ENCODE peak calls at places on chromosomes 4 and X, in seven cellular contexts. A is endothelial cell of umbilical vein, R is tibial nerve, I is NB4, Y is heart left ventricle, W is GM12891, B is body of pancreas. N is an unnamed sample.
A peak's percentile ranks its signal among the peaks of the same experiment; 100 is the strongest.

GRCh38 chrX:107565916-107566602 is 62.3 kb upstream of the PRPS1 start:
- DNase-seq in A (peak; percentile 52), R (no peak), I (peak; percentile 4), Y (no peak), W (no peak), B (peak; percentile 69), N (no peak)

GRCh38 chr4:103098746-103099421 is 750 bp downstream of the BDH2 start:
- DNase-seq in A (peak; percentile 10), R (no peak), I (no peak), Y (no peak), W (no peak), B (no peak), N (no peak)

GRCh38 chrX:111402378-111402777 is 9.6 kb downstream of the DCX start:
- DNase-seq in A (no peak), R (no peak), I (no peak), Y (no peak), W (no peak), B (no peak), N (no peak)

GRCh38 chr4:66178901-66179300 is 508.6 kb upstream of the EPHA5 start:
- DNase-seq in A (no peak), R (no peak), I (no peak), Y (no peak), W (no peak), B (no peak), N (no peak)

GRCh38 chr4:176949022-176949421 is 156.3 kb upstream of the VEGFC start:
- DNase-seq in A (no peak), R (no peak), I (no peak), Y (no peak), W (no peak), B (peak; percentile 25), N (no peak)

GRCh38 chr4:168781884-168782283 is 228.2 kb downstream of the CBR4 start:
- DNase-seq in A (no peak), R (no peak), I (no peak), Y (no peak), W (no peak), B (no peak), N (no peak)

GRCh38 chrX:104842646-104843045 is 276.6 kb downstream of the IL1RAPL2 start:
- DNase-seq in A (no peak), R (no peak), I (no peak), Y (no peak), W (no peak), B (no peak), N (no peak)

GRCh38 chr4:100722133-100722532 is 204.3 kb upstream of the EMCN start:
- DNase-seq in A (no peak), R (no peak), I (no peak), Y (no peak), W (no peak), B (no peak), N (no peak)

GRCh38 chr4:146943691-146944375 is 1.8 kb downstream of the TTC29 start:
- DNase-seq in A (no peak), R (no peak), I (no peak), Y (no peak), W (no peak), B (no peak), N (no peak)

GRCh38 chr4:85556293-85556692 is 81.3 kb downstream of the ARHGAP24 start:
- DNase-seq in A (no peak), R (no peak), I (no peak), Y (no peak), W (no peak), B (no peak), N (no peak)

GRCh38 chr4:80138556-80139538 is 58.5 kb upstream of the PRDM8 start:
- DNase-seq in A (no peak), R (no peak), I (peak; percentile 89), Y (no peak), W (peak; percentile 9), B (no peak), N (no peak)

GRCh38 chr4:107319386-107319785 is 283.3 kb upstream of the DKK2 start:
- DNase-seq in A (no peak), R (no peak), I (no peak), Y (no peak), W (no peak), B (no peak), N (no peak)

GRCh38 chrX:110003167-110004156 is 548 bp downstream of the TMEM164 start:
- DNase-seq in A (no peak), R (no peak), I (peak; percentile 51), Y (peak; percentile 21), W (no peak), B (peak; percentile 9), N (peak; percentile 23)

GRCh38 chrX:45758319-45758718 is 557.6 kb upstream of the DIPK2B start:
- DNase-seq in A (peak; percentile 86), R (no peak), I (peak; percentile 93), Y (no peak), W (no peak), B (peak; percentile 17), N (no peak)

GRCh38 chr4:112633477-112634235 is 3.1 kb downstream of the ZGRF1 start:
- DNase-seq in A (peak; percentile 48), R (no peak), I (peak; percentile 52), Y (no peak), W (no peak), B (no peak), N (no peak)

GRCh38 chrX:24241822-24242648 is 71.8 kb downstream of the SUPT20HL2 start:
- DNase-seq in A (peak; percentile 38), R (no peak), I (peak; percentile 64), Y (peak; percentile 19), W (no peak), B (peak; percentile 76), N (no peak)

GRCh38 chr4:138901177-138901576 is 114.4 kb upstream of the NOCT start:
- DNase-seq in A (no peak), R (no peak), I (no peak), Y (no peak), W (no peak), B (no peak), N (no peak)
- TF ChIP-seq POLR2A in A (no peak), R (no peak), I (no peak), Y (no peak), W (no peak), B (no peak), N (no peak)

GRCh38 chrX:154397888-154398667 is at the start of gene RPL10:
- DNase-seq in A (peak; percentile 98), R (peak; percentile 81), I (peak; percentile 97), Y (peak; percentile 93), W (peak; percentile 80), B (peak; percentile 97), N (peak; percentile 88)
- TF ChIP-seq POLR2A in A (peak; percentile 99), R (peak; percentile 87), I (peak; percentile 98), Y (no peak), W (peak; percentile 100), B (peak; percentile 99), N (peak; percentile 100)

GRCh38 chr4:175810360-175810759 is 1.7 kb downstream of the GPM6A start:
- DNase-seq in A (no peak), R (no peak), I (no peak), Y (no peak), W (no peak), B (no peak), N (no peak)

GRCh38 chr4:175813841-175814240 is 1.8 kb upstream of the GPM6A start:
- DNase-seq in A (no peak), R (no peak), I (no peak), Y (no peak), W (no peak), B (no peak), N (no peak)

GRCh38 chr4:175807596-175807995 is 4.5 kb downstream of the GPM6A start:
- DNase-seq in A (no peak), R (no peak), I (no peak), Y (no peak), W (no peak), B (no peak), N (no peak)

GRCh38 chr4:175813126-175813715 is 1.2 kb upstream of the GPM6A start:
- DNase-seq in A (no peak), R (no peak), I (no peak), Y (no peak), W (no peak), B (no peak), N (no peak)

DNA sequence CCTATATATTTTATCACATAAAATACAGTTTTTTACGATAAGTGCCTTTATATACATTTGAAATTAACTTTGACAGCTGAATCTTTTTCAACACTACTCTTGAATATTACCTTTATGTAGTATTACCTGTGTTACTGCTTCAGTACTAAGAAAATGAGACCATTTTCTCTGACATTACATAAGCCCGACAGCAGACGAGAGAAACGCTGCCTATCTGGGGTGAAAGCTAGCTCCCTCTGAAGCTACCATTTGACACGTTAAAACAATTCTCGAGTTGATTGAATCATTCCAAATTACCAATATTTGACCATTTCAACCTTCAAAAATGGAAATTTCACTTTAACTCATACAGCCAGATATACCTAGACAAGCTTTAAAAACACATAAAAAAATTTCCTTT is 893 bp downstream of the GPM6A start:
- DNase-seq in A (no peak), R (no peak), I (no peak), Y (no peak), W (no peak), B (no peak), N (no peak)
- TF ChIP-seq POLR2A in A (no peak), R (no peak), I (no peak), Y (no peak), W (no peak), B (no peak), N (no peak)

GRCh38 chr4:10114607-10115006 is 2.0 kb downstream of the WDR1 start:
- DNase-seq in A (no peak), R (no peak), I (no peak), Y (no peak), W (no peak), B (no peak), N (no peak)
- TF ChIP-seq POLR2A in A (no peak), R (no peak), I (no peak), Y (no peak), W (no peak), B (no peak), N (no peak)

DNA sequence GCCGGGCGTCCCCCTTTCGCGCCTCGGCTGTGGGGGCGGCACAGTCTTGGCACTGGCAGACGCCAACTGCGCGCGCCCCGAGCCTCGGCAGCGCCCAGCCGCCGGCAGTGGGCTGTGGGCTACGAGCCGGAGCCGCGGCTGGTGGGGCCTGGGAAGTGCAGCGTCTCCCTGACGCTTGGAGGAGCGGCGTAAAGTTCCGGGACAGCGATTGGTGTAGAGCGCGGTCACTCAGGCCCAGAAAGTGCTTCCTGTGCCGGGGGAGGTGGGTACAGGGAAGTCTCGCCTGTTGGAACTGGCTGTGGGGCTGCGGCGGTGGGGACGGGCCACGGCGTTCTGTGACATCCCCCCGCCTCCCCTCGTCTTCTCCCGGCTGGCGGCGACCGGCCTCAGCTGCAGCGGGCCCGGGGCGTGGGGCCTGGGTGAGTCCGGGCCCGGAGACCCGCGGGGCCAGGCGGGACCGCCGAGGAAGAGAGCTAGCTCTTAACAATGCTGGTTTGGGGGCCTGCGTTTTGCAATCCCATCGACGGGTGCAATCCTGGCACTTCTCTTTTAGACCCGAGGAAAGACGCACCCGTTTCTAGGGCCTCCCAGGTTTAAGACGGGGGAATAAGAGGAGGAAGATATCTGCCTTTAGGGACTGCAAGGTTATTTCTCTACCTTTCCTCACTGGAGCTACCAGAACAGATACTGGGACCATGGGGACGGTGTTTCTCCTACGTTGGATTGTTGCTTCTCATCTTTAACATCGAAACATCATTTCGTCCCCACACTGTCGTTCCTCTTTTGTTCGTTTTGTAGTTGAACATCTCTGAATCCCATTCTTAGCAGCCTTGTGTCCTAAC is at the start of the genes RWDD4 and TRAPPC11:
- DNase-seq in A (peak; percentile 99), R (peak; percentile 92), I (peak; percentile 99), Y (peak; percentile 99), W (peak; percentile 94), B (peak; percentile 99), N (peak; percentile 94)
- TF ChIP-seq POLR2A in A (peak; percentile 53), R (peak; percentile 95), I (peak; percentile 59), Y (peak; percentile 80), W (no peak), B (peak; percentile 96), N (peak; percentile 52)

N was measured in GM12892.